ENCODE peak calls at places on chromosomes 1 and 21, in nine cellular contexts. J, T, U, Z, W, H, G, B and K are unnamed samples.

GRCh38 chr1:2952371-2952770 is 68.9 kb upstream of the ACTRT2 start:
- DNase-seq in J (no peak), T (no peak), U (peak; percentile 57), Z (no peak), W (peak; percentile 27), H (no peak), G (no peak), B (no peak), K (no peak)

GRCh38 chr1:154999651-155000474 is 2.7 kb upstream of the ZBTB7B start:
- DNase-seq in J (peak; percentile 82), T (no peak), U (no peak), Z (no peak), W (no peak), H (no peak), G (peak; percentile 76), B (peak; percentile 70), K (no peak)

GRCh38 chr1:155309423-155310021 is 856 bp downstream of the FDPS start:
- DNase-seq in J (no peak), T (no peak), U (peak; percentile 84), Z (no peak), W (no peak), H (no peak), G (peak; percentile 32), B (no peak), K (no peak)

GRCh38 chr1:192984058-192984457 is 75.1 kb downstream of the UCHL5 start:
- DNase-seq in J (no peak), T (no peak), U (no peak), Z (no peak), W (no peak), H (no peak), G (no peak), B (no peak), K (no peak)

GRCh38 chr1:4137621-4138390 is 237.7 kb upstream of the C1orf174 start:
- DNase-seq in J (no peak), T (no peak), U (peak; percentile 31), Z (no peak), W (peak; percentile 25), H (no peak), G (no peak), B (no peak), K (no peak)

GRCh38 chr1:229874150-229874549 is 192.9 kb upstream of the GALNT2 start:
- DNase-seq in J (no peak), T (no peak), U (no peak), Z (no peak), W (no peak), H (no peak), G (no peak), B (no peak), K (no peak)

GRCh38 chr1:107648071-107648470 is 316.9 kb downstream of the VAV3 start:
- DNase-seq in J (no peak), T (no peak), U (no peak), Z (no peak), W (no peak), H (no peak), G (no peak), B (no peak), K (peak; percentile 56)

GRCh38 chr1:85581802-85582686 is 1.5 kb downstream of the CCN1 start:
- DNase-seq in J (no peak), T (no peak), U (peak; percentile 79), Z (peak; percentile 22), W (peak; percentile 79), H (no peak), G (no peak), B (peak; percentile 70), K (no peak)

GRCh38 chr1:234745844-234746797 is 136.1 kb upstream of the IRF2BP2 start:
- DNase-seq in J (no peak), T (no peak), U (no peak), Z (no peak), W (no peak), H (no peak), G (no peak), B (no peak), K (no peak)

GRCh38 chr1:38004284-38005101 is 821 bp downstream of the FHL3 start:
- DNase-seq in J (no peak), T (no peak), U (peak; percentile 74), Z (peak; percentile 33), W (no peak), H (no peak), G (no peak), B (peak; percentile 41), K (no peak)

GRCh38 chr1:201145816-201146215 is 8.5 kb downstream of the TMEM9 start:
- DNase-seq in J (no peak), T (no peak), U (no peak), Z (no peak), W (no peak), H (no peak), G (no peak), B (no peak), K (no peak)

GRCh38 chr21:33491373-33492102 is at the start of gene DNAJC28:
- DNase-seq in J (peak; percentile 95), T (peak; percentile 89), U (peak; percentile 98), Z (peak; percentile 94), W (peak; percentile 96), H (peak; percentile 97), G (peak; percentile 96), B (peak; percentile 95), K (peak; percentile 12)

GRCh38 chr1:18256318-18257235 is 149.0 kb downstream of the IGSF21 start:
- DNase-seq in J (peak; percentile 32), T (no peak), U (no peak), Z (peak; percentile 23), W (no peak), H (no peak), G (peak; percentile 60), B (peak; percentile 92), K (no peak)

GRCh38 chr1:157963713-157964112 is 29.7 kb upstream of the KIRREL1 start:
- DNase-seq in J (peak; percentile 54), T (peak; percentile 51), U (peak; percentile 88), Z (peak; percentile 63), W (peak; percentile 75), H (peak; percentile 79), G (peak; percentile 71), B (peak; percentile 76), K (no peak)

GRCh38 chr1:78339490-78339889 is 151.3 kb upstream of the PTGFR start:
- DNase-seq in J (no peak), T (no peak), U (no peak), Z (no peak), W (no peak), H (no peak), G (no peak), B (no peak), K (peak; percentile 37)

GRCh38 chr21:34557261-34557660 is 45.3 kb upstream of the KCNE1 start:
- DNase-seq in J (no peak), T (no peak), U (no peak), Z (no peak), W (no peak), H (no peak), G (no peak), B (no peak), K (no peak)

GRCh38 chr1:162983671-162984425 is 85.3 kb upstream of the RGS4 start:
- DNase-seq in J (no peak), T (no peak), U (no peak), Z (no peak), W (no peak), H (no peak), G (no peak), B (no peak), K (no peak)

GRCh38 chr21:45388011-45388521 is 16.9 kb upstream of the COL18A1 start:
- DNase-seq in J (no peak), T (no peak), U (peak; percentile 71), Z (peak; percentile 21), W (peak; percentile 66), H (peak; percentile 56), G (no peak), B (peak; percentile 69), K (no peak)

GRCh38 chr21:37072239-37072987 is 458 bp downstream of the PIGP start:
- DNase-seq in J (peak; percentile 80), T (peak; percentile 84), U (peak; percentile 93), Z (peak; percentile 85), W (peak; percentile 88), H (peak; percentile 84), G (no peak), B (no peak), K (no peak)
- H3K27ac ChIP-seq in J (peak overlapping the region; percentile 97), T (peak overlapping the region; percentile 96), U (peak overlapping the region; percentile 98), Z (peak overlapping the region; percentile 95), W (peak overlapping the region; percentile 99), H (peak overlapping the region; percentile 100), G (peak overlapping the region; percentile 55), B (peak overlapping the region; percentile 98), K (peak overlapping the region; percentile 79)

DNA sequence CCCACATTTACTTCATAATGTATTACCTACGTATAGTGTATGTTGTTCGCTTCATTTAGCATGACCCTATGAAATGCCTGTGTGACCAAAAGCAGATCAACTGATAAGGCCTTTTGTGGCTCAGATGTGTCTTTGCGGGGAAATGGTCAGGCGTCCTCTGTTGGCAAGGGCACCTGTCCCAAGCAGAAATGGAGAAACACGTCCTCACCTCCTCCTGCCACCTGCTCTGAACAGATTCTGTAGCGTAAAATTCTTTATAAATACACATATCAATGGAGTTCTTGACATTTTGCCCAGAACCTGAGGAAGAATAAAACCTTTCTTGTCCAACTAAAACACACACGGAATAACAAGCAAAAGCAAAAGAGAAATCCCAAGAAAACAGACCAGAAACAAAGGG is 417.9 kb downstream of the KIF26B start:
- DNase-seq in J (no peak), T (no peak), U (no peak), Z (no peak), W (no peak), H (no peak), G (no peak), B (no peak), K (no peak)
- H3K27ac ChIP-seq in J (no peak overlapping the region), T (no peak overlapping the region), U (no peak overlapping the region), Z (no peak overlapping the region), W (no peak overlapping the region), H (no peak overlapping the region), G (no peak overlapping the region), B (peak overlapping the region; percentile 85), K (no peak overlapping the region)

GRCh38 chr1:89739013-89739843 is 81.6 kb upstream of the LRRC8D start:
- DNase-seq in J (peak; percentile 60), T (no peak), U (no peak), Z (no peak), W (no peak), H (no peak), G (no peak), B (no peak), K (peak; percentile 39)
- H3K27ac ChIP-seq in J (no peak overlapping the region), T (no peak overlapping the region), U (no peak overlapping the region), Z (no peak overlapping the region), W (no peak overlapping the region), H (no peak overlapping the region), G (no peak overlapping the region), B (no peak overlapping the region), K (peak overlapping the region; percentile 65)

GRCh38 chr1:27592600-27593340 is 11.2 kb downstream of the AHDC1 start:
- DNase-seq in J (no peak), T (no peak), U (no peak), Z (no peak), W (no peak), H (no peak), G (no peak), B (peak; percentile 48), K (no peak)

GRCh38 chr1:27592191-27592590 is 11.8 kb downstream of the AHDC1 start:
- DNase-seq in J (no peak), T (no peak), U (no peak), Z (no peak), W (no peak), H (no peak), G (no peak), B (no peak), K (no peak)

GRCh38 chr1:27595597-27595996 is 8.3 kb downstream of the AHDC1 start:
- DNase-seq in J (no peak), T (no peak), U (no peak), Z (no peak), W (no peak), H (no peak), G (no peak), B (no peak), K (no peak)

GRCh38 chr1:27594542-27595510 is 9.1 kb downstream of the AHDC1 start:
- DNase-seq in J (no peak), T (no peak), U (no peak), Z (no peak), W (no peak), H (no peak), G (no peak), B (no peak), K (no peak)

GRCh38 chr1:27593341-27594326 is 10.3 kb downstream of the AHDC1 start:
- DNase-seq in J (no peak), T (no peak), U (no peak), Z (no peak), W (no peak), H (no peak), G (no peak), B (no peak), K (no peak)
- H3K27ac ChIP-seq in J (no peak overlapping the region), T (no peak overlapping the region), U (no peak overlapping the region), Z (peak overlapping the region; percentile 62), W (peak overlapping the region; percentile 99), H (peak overlapping the region; percentile 82), G (no peak overlapping the region), B (peak overlapping the region; percentile 64), K (no peak overlapping the region)